ENCODE peak calls at places on chromosomes 13 and 19, in seven cellular contexts. C is bronchial epithelial cell, G is endothelial cell, D is BE2C, P is epithelial cell of esophagus, Q is natural killer cell, R is B cell. U is an unnamed sample.

GRCh38 chr13:33072282-33072681 is 56.1 kb downstream of the KL start:
- DNase-seq in Q (no peak), D (no peak), R (no peak), G (no peak), C (no peak), P (no peak), U (no peak)

GRCh38 chr13:98677398-98677797 is 75.1 kb downstream of the SLC15A1 start:
- DNase-seq in Q (no peak), D (no peak), P (peak; percentile 89), C (peak; percentile 84), R (no peak), G (no peak), U (no peak)

GRCh38 chr19:48812094-48812929 is 1.5 kb upstream of the BCAT2 start:
- DNase-seq in R (peak; percentile 86), D (peak; percentile 96), C (peak; percentile 28), G (peak; percentile 52), Q (no peak), P (peak; percentile 72), U (peak; percentile 78)

GRCh38 chr19:38375748-38376147 is 1.4 kb downstream of the PSMD8 start:
- DNase-seq in Q (no peak), D (no peak), G (no peak), C (no peak), P (peak; percentile 31), R (no peak), U (no peak)

GRCh38 chr19:24033962-24034342 is 53.0 kb upstream of the ZNF254 start:
- DNase-seq in D (peak; percentile 27), G (peak; percentile 33), C (peak; percentile 62), P (peak; percentile 81), R (peak; percentile 32), Q (peak; percentile 25), U (peak; percentile 56)

GRCh38 chr19:15538774-15539173 is 30.4 kb downstream of the CYP4F22 start:
- DNase-seq in R (no peak), C (peak; percentile 22), Q (no peak), D (no peak), P (peak; percentile 25), G (no peak), U (peak; percentile 33)

GRCh38 chr19:16180611-16181010 is 4.6 kb upstream of the FAM32A start:
- DNase-seq in D (no peak), G (no peak), Q (no peak), P (peak; percentile 74), R (no peak), C (peak; percentile 63), U (no peak)

GRCh38 chr13:113843864-113844556 is 19.9 kb downstream of the GAS6 start:
- DNase-seq in C (no peak), D (no peak), P (no peak), R (no peak), G (no peak), Q (no peak), U (no peak)

GRCh38 chr13:109276261-109276660 is 510.1 kb downstream of the IRS2 start:
- DNase-seq in D (no peak), C (no peak), P (peak; percentile 34), R (no peak), G (no peak), Q (no peak), U (no peak)

GRCh38 chr13:34246511-34246910 is 428.6 kb downstream of the RFC3 start:
- DNase-seq in R (no peak), C (peak; percentile 89), G (no peak), D (no peak), Q (no peak), P (peak; percentile 80), U (no peak)

GRCh38 chr13:21402586-21403307 is 56.4 kb downstream of the ZDHHC20 start:
- DNase-seq in Q (no peak), R (no peak), D (no peak), C (peak; percentile 68), P (peak; percentile 66), G (no peak), U (peak; percentile 23)

GRCh38 chr13:29471551-29471950 is 123.9 kb downstream of the SLC7A1 start:
- DNase-seq in D (no peak), C (no peak), Q (no peak), R (peak; percentile 13), G (no peak), P (no peak), U (no peak)

GRCh38 chr13:95391785-95392184 is 90.5 kb upstream of the ABCC4 start:
- DNase-seq in D (no peak), R (no peak), C (no peak), P (no peak), Q (no peak), G (no peak), U (no peak)

GRCh38 chr13:21326155-21327030 is 132.7 kb downstream of the ZDHHC20 start:
- DNase-seq in D (peak; percentile 33), R (peak; percentile 20), C (peak; percentile 57), Q (no peak), P (peak; percentile 65), G (no peak), U (peak; percentile 16)

GRCh38 chr19:799076-799881 is 2.0 kb downstream of the PTBP1 start:
- DNase-seq in D (peak; percentile 65), R (peak; percentile 40), P (peak; percentile 47), Q (no peak), C (peak; percentile 23), G (no peak), U (no peak)

GRCh38 chr13:32548837-32549236 is 10.2 kb upstream of the N4BP2L2 start:
- DNase-seq in C (peak; percentile 25), R (no peak), Q (no peak), G (no peak), P (no peak), D (no peak), U (no peak)

GRCh38 chr19:12867120-12868099 is 13.8 kb downstream of the DNASE2 start:
- DNase-seq in P (peak; percentile 48), R (peak; percentile 86), C (peak; percentile 28), G (peak; percentile 88), D (no peak), Q (peak; percentile 65), U (peak; percentile 84)

GRCh38 chr19:1725100-1726064 is 27.9 kb upstream of the ONECUT3 start:
- DNase-seq in C (no peak), G (peak; percentile 76), P (peak; percentile 28), R (peak; percentile 52), Q (no peak), D (peak; percentile 82), U (peak; percentile 61)

GRCh38 chr13:42812311-42812710 is 30.9 kb downstream of the FAM216B start:
- DNase-seq in D (no peak), Q (no peak), R (no peak), C (no peak), G (no peak), P (no peak), U (no peak)

GRCh38 chr13:44303681-44304432 is 69.8 kb upstream of the SERP2 start:
- DNase-seq in C (no peak), R (no peak), P (no peak), D (peak; percentile 89), G (no peak), Q (no peak), U (no peak)

GRCh38 chr13:101988140-101988539 is 413.7 kb downstream of the FGF14 start:
- DNase-seq in D (no peak), R (no peak), P (peak; percentile 20), G (no peak), C (no peak), Q (no peak), U (no peak)

GRCh38 chr19:18541258-18541991 is 1.9 kb downstream of the FKBP8 start:
- DNase-seq in R (no peak), G (no peak), D (no peak), Q (no peak), P (peak; percentile 40), C (peak; percentile 12), U (peak; percentile 19)

GRCh38 chr19:18539372-18539771 is 4.0 kb downstream of the FKBP8 start:
- DNase-seq in C (no peak), G (no peak), R (no peak), P (no peak), D (no peak), Q (no peak), U (no peak)

GRCh38 chr19:18541992-18542935 is 1.1 kb downstream of the FKBP8 start:
- DNase-seq in P (no peak), D (peak; percentile 25), C (no peak), G (no peak), Q (no peak), R (no peak), U (peak; percentile 36)

GRCh38 chr19:18542936-18543813 is at the start of gene FKBP8:
- DNase-seq in Q (peak; percentile 94), C (peak; percentile 64), R (peak; percentile 94), P (peak; percentile 89), D (peak; percentile 94), G (peak; percentile 94), U (peak; percentile 97)

GRCh38 chr19:18543814-18544475 is 572 bp upstream of the FKBP8 start:
- DNase-seq in Q (peak; percentile 49), C (peak; percentile 79), D (peak; percentile 63), P (peak; percentile 83), R (peak; percentile 80), G (peak; percentile 51), U (peak; percentile 91)
- TF ChIP-seq CTCF in Q (no peak), C (peak; percentile 21), D (peak; percentile 14), P (no peak), R (no peak), G (no peak), U (no peak)

GRCh38 chr19:50703915-50704548 is 15.6 kb downstream of the SHANK1 start:
- DNase-seq in C (no peak), G (no peak), R (no peak), Q (no peak), P (no peak), D (peak; percentile 68), U (no peak)
- TF ChIP-seq CTCF in C (no peak), G (no peak), R (no peak), Q (no peak), P (no peak), D (peak; percentile 71), U (no peak)

DNA sequence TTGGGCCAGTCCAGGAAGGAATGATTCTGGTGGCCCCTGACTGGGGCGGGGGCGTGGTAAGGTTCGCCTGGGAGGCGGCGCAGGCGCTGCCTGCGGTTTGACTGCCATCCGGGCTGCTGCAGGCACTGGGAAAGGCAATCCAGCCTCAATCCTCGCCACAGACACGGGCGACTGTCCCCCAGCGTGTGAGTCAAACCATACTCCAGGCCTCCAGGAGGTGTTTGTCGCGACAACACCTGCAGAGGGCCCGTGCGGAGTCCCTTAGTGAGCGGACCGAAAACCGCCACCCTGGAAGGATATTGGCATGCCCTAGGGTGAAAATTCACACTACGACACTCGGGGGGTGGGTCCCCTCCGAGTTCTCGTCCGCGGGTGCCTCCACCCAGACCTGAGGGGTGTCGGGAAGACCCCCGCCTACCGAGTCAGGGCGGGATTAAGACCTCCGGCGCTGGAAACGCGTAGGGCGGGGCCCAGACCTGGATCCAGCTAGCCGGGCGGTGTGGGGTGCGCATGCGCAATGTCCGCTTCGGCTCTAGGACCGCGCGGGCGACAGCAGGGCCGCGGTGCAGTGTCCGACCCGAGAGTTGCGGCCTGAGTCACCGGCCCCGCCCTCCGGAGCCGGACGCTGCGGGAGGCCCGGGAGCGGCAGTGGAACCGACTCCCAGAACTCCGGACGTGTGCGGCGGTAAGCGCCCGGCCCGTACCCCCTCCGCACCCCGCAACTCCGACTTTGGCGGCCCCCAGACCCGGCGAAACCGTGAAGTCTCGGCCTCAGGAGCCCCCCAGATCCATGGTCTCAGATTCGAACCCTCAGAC is at the start of gene CAPNS1:
- DNase-seq in C (peak; percentile 88), P (peak; percentile 96), Q (peak; percentile 91), D (peak; percentile 98), R (peak; percentile 95), G (peak; percentile 97), U (peak; percentile 95)
- TF ChIP-seq CTCF in C (peak; percentile 11), P (peak; percentile 2), Q (no peak), D (peak; percentile 29), R (peak; percentile 37), G (no peak), U (no peak)

DNA sequence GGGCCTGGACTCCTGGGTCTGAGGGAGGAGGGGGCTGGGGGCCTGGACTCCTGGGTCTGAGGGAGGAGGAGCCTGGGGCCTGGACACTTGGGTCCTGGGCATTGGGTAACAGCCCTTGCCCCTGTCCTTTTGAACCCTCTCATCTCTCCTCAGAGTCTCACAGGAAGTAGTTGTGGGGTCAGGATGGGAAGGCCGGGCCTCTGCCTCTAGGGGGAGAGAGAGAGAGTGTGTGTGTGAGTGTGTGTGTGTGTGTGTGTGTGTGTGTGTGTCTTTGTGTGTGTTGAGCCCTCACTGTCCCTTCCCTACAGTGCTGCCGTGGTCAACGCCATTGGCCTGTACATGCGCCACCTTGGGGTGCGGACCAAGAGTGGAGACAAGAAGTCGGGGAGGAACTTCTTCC is 10.9 kb downstream of the ARHGEF1 start:
- DNase-seq in Q (no peak), R (no peak), P (no peak), G (no peak), D (no peak), C (no peak), U (peak; percentile 61)
- TF ChIP-seq CTCF in Q (no peak), R (no peak), P (no peak), G (no peak), D (peak; percentile 23), C (no peak), U (no peak)